ENCODE peak calls at places on chromosomes 4 and X, in four cellular contexts. Q, L, K and F are unnamed samples.

GRCh38 chrX:137031517-137032377 is 2.0 kb downstream of the GPR101 start:
- DNase-seq in Q (no peak), L (peak), K (peak), F (peak)

GRCh38 chr4:32858971-32859370 is 2138.8 kb downstream of the PCDH7 start:
- DNase-seq in Q (no peak), L (no peak), K (no peak), F (peak)

GRCh38 chr4:26206339-26206738 is 114.5 kb upstream of the RBPJ start:
- DNase-seq in Q (no peak), L (no peak), K (no peak), F (peak)

GRCh38 chr4:16431871-16432270 is 205.6 kb upstream of the TAPT1 start:
- DNase-seq in Q (no peak), L (no peak), K (no peak), F (no peak)

GRCh38 chrX:53831662-53832635 is 145.4 kb upstream of the HUWE1 start:
- DNase-seq in Q (peak), L (peak), K (no peak), F (peak)

GRCh38 chrX:73930300-73930699 is 367.3 kb downstream of the CHIC1 start:
- DNase-seq in Q (no peak), L (no peak), K (no peak), F (no peak)

GRCh38 chrX:7926914-7927258 is 327 bp downstream of the PNPLA4 start:
- DNase-seq in Q (no peak), L (no peak), K (no peak), F (no peak)

GRCh38 chr4:76802546-76803021 is 95.4 kb downstream of the SOWAHB start:
- DNase-seq in Q (no peak), L (no peak), K (no peak), F (peak)

GRCh38 chrX:45771114-45771513 is 570.4 kb upstream of the DIPK2B start:
- DNase-seq in Q (peak), L (no peak), K (no peak), F (peak)

GRCh38 chr4:137156054-137156453 is 376.2 kb downstream of the PCDH18 start:
- DNase-seq in Q (no peak), L (no peak), K (no peak), F (peak)

GRCh38 chr4:168357941-168358340 is 39.4 kb upstream of the DDX60 start:
- DNase-seq in Q (no peak), L (no peak), K (no peak), F (no peak)

GRCh38 chr4:152064753-152065152 is 303.9 kb upstream of the GATB start:
- DNase-seq in Q (no peak), L (no peak), K (no peak), F (no peak)

GRCh38 chr4:15469402-15470148 is at the start of gene CC2D2A:
- DNase-seq in Q (peak), L (no peak), K (no peak), F (peak)

GRCh38 chrX:56232221-56233082 is at the start of gene KLF8:
- DNase-seq in Q (peak), L (no peak), K (peak), F (no peak)

GRCh38 chr4:83252782-83253405 is 31.7 kb downstream of the COQ2 start:
- DNase-seq in Q (peak), L (peak), K (peak), F (peak)

GRCh38 chr4:156568041-156568440 is 403.6 kb downstream of the PDGFC start:
- DNase-seq in Q (no peak), L (no peak), K (no peak), F (peak)

GRCh38 chr4:128291096-128291495 is 3.5 kb upstream of the PGRMC2 start:
- DNase-seq in Q (no peak), L (no peak), K (no peak), F (no peak)

GRCh38 chr4:77001907-77002306 is 52.4 kb downstream of the SEPTIN11 start:
- DNase-seq in Q (no peak), L (no peak), K (no peak), F (peak)

GRCh38 chrX:18899796-18900380 is 84.0 kb downstream of the PHKA2 start:
- DNase-seq in Q (no peak), L (no peak), K (no peak), F (peak)

GRCh38 chr4:164027805-164028204 is 533.3 kb downstream of the TMA16 start:
- DNase-seq in Q (no peak), L (no peak), K (no peak), F (no peak)

GRCh38 chr4:16783119-16783518 is 115.3 kb downstream of the LDB2 start:
- DNase-seq in Q (no peak), L (no peak), K (no peak), F (peak)

GRCh38 chr4:26223160-26223559 is 97.7 kb upstream of the RBPJ start:
- DNase-seq in Q (no peak), L (no peak), K (no peak), F (no peak)

DNA sequence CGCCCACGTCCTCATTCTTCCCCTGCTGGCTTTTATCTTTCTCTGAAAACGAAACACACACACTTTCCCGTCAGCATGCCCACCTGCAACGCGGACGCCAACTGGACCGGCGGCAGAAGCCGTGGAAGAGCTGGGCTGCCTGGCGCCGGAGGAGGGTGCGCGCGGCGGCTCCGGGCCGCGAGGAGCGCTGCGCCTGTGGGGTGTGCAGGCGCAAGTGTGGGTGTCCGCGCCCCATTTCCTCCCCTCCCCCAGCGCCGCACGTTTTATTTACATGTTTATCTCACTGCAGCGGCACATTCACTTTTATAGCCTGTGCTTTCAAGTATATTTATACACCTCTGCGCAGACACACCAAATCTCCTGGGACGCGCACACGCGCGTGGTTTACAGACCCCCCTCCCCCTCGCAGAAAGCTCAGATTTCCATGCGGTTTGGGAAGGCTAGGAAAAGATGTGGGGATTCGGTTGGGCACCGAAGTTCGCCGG is 1.5 kb downstream of the PITX2 start:
- DNase-seq in Q (no peak), L (no peak), K (no peak), F (no peak)
- H3K4me3 ChIP-seq in Q (no peak), L (no peak), K (peak), F (no peak)

DNA sequence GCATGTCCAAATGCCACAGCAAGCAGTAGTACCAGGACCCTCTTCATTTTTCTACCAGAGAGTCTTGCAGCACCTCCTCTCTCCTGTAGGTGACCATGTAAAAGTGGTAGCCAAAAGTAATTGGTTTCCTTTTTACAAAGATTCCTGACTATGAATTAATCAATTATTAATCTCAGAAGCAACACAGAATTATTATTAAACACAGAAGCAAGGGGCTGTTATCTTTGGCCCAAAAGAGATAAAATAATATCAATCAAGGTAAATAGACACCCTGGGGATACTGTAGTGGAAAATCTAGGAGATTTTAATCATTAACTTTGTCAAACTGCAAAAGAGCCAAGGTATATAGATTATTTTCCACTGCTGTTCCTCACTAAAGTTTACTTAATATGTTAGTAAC is at the start of gene GC:
- DNase-seq in Q (no peak), L (no peak), K (no peak), F (no peak)
- TF ChIP-seq CTCF in Q (no peak), L (no peak), K (no peak), F (no peak)

GRCh38 chr4:27595956-27596355 is 735.3 kb downstream of the STIM2 start:
- DNase-seq in Q (no peak), L (no peak), K (no peak), F (no peak)
- H3K4me3 ChIP-seq in Q (no peak), L (no peak), K (no peak), F (no peak)

GRCh38 chr4:48105230-48105629 is 28.8 kb downstream of the TXK start:
- DNase-seq in Q (no peak), L (no peak), K (no peak), F (no peak)

GRCh38 chr4:48100248-48100647 is 33.8 kb downstream of the TXK start:
- DNase-seq in Q (no peak), L (no peak), K (no peak), F (no peak)

GRCh38 chr4:48103483-48104139 is 30.4 kb downstream of the TXK start:
- DNase-seq in Q (no peak), L (peak), K (no peak), F (no peak)

GRCh38 chr4:48102303-48102702 is 31.7 kb downstream of the TXK start:
- DNase-seq in Q (no peak), L (no peak), K (no peak), F (peak)
- TF ChIP-seq CTCF in Q (no peak), L (peak), K (no peak), F (peak)

DNA sequence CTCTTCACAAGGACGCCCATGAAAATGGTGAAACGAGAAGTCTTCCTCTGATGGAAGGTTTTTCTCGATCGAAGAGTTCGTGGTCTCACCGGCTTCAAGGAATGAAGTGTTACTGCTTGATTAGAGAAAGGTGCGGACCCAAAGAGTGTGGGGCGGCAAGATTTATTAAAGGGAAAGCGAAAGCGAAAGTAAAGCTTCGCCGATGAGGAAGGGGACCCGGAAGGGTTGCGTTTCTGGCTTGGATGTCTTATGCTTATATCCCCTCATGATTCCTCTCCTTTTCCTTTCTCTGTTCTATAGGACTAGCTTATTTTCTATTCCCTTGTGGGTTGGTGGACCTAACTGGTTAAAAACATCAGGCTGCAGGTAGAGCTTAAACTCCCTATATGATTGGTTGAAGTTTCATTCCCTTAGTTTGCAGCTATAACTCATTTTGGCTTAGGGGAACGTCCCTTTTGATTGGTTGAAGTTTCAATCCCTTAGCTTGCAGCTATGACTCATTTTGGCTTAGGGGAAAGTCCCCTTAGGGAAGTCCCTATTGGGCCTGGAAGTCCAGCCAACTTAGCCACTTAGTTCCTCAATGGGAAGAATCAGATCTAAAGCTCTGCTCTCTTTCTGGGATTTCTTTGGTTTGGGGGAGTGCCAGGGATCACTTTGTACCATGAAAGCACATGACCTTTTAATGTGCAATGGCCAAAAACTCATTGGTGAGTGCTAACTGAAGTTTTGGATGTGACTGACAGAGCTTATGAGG is 1025.0 kb upstream of the PCDH10 start:
- DNase-seq in Q (no peak), L (peak), K (no peak), F (peak)
- H3K4me3 ChIP-seq in Q (no peak), L (no peak), K (no peak), F (no peak)